ENCODE peak calls at places on chromosomes 7 and 10, in eight cellular contexts. I, Z, G, N, E, A, K and L are unnamed samples.

GRCh38 chr10:32271617-32272016 is 75.3 kb downstream of the EPC1 start:
- DNase-seq in K (peak; percentile 64), I (no peak), E (no peak), Z (no peak), A (no peak), N (no peak), G (no peak), L (no peak)

GRCh38 chr10:52334595-52334994 is 20.5 kb downstream of the DKK1 start:
- DNase-seq in N (no peak), A (no peak), I (no peak), K (peak; percentile 31), E (no peak), Z (no peak), G (no peak), L (no peak)

GRCh38 chr10:102673961-102674511 is 29.8 kb downstream of the TRIM8 start:
- DNase-seq in E (peak; percentile 83), Z (peak; percentile 89), I (peak; percentile 88), N (peak; percentile 51), K (peak; percentile 75), G (peak; percentile 58), A (peak; percentile 52), L (no peak)

GRCh38 chr7:131327049-131327625 is 539 bp upstream of the MKLN1 start:
- DNase-seq in I (no peak), A (peak; percentile 29), E (peak; percentile 41), K (peak; percentile 79), G (no peak), N (no peak), Z (no peak), L (peak; percentile 49)

GRCh38 chr7:3897430-3898385 is 596.7 kb downstream of the SDK1 start:
- DNase-seq in K (peak; percentile 62), G (no peak), E (no peak), Z (peak; percentile 66), A (peak; percentile 34), I (peak; percentile 55), N (no peak), L (peak; percentile 78)

GRCh38 chr7:91850455-91850854 is 30.0 kb downstream of the MTERF1 start:
- DNase-seq in Z (no peak), N (no peak), A (no peak), K (peak; percentile 28), I (no peak), G (no peak), E (no peak), L (no peak)

GRCh38 chr10:97010695-97011206 is 175.0 kb downstream of the SLIT1 start:
- DNase-seq in G (no peak), K (no peak), I (no peak), E (no peak), N (no peak), A (no peak), Z (no peak), L (no peak)

GRCh38 chr10:50600286-50600685 is 23.5 kb downstream of the SGMS1 start:
- DNase-seq in I (no peak), G (no peak), N (no peak), E (no peak), K (no peak), Z (no peak), A (no peak), L (no peak)

GRCh38 chr7:98771519-98772241 is 98.1 kb downstream of the TMEM130 start:
- DNase-seq in Z (no peak), G (no peak), K (peak; percentile 78), A (no peak), I (no peak), N (no peak), E (peak; percentile 73), L (peak; percentile 45)

GRCh38 chr10:1673568-1674345 is 63.6 kb downstream of the ADARB2 start:
- DNase-seq in I (no peak), G (no peak), N (no peak), E (no peak), K (no peak), A (no peak), Z (no peak), L (no peak)

GRCh38 chr7:44145419-44145968 is 4.4 kb upstream of the MYL7 start:
- DNase-seq in Z (peak; percentile 49), G (peak; percentile 29), N (no peak), K (no peak), I (peak; percentile 68), A (peak; percentile 24), E (peak; percentile 27), L (no peak)

GRCh38 chr10:53840668-53841067 is 960.4 kb downstream of the PCDH15 start:
- DNase-seq in G (no peak), N (no peak), A (no peak), K (no peak), E (no peak), I (no peak), Z (no peak), L (no peak)

GRCh38 chr7:28405662-28406061 is 6.7 kb upstream of the CREB5 start:
- DNase-seq in G (no peak), A (no peak), Z (no peak), E (no peak), K (peak; percentile 97), N (no peak), I (no peak), L (no peak)

GRCh38 chr10:9869185-9869584 is 1148.5 kb upstream of the CELF2 start:
- DNase-seq in E (no peak), K (no peak), G (no peak), I (no peak), Z (no peak), N (no peak), A (no peak), L (no peak)

GRCh38 chr7:4136036-4136435 is 546.1 kb upstream of the FOXK1 start:
- DNase-seq in E (no peak), I (no peak), G (peak; percentile 41), K (no peak), N (no peak), Z (no peak), A (no peak), L (no peak)

GRCh38 chr10:71769279-71769823 is 4.0 kb downstream of the VSIR start:
- DNase-seq in K (peak; percentile 31), A (no peak), I (peak; percentile 65), E (no peak), N (no peak), G (no peak), Z (no peak), L (no peak)

GRCh38 chr7:157405914-157406810 is 69.4 kb downstream of the DNAJB6 start:
- DNase-seq in K (no peak), I (peak; percentile 42), N (no peak), G (no peak), A (no peak), E (no peak), Z (no peak), L (no peak)

GRCh38 chr7:134708692-134709091 is 62.0 kb downstream of the BPGM start:
- DNase-seq in K (no peak), I (no peak), G (no peak), A (no peak), Z (no peak), N (no peak), E (no peak), L (no peak)

GRCh38 chr10:128001346-128001745 is 94.4 kb downstream of the PTPRE start:
- DNase-seq in Z (no peak), E (no peak), G (no peak), K (no peak), N (no peak), A (no peak), I (no peak), L (no peak)

GRCh38 chr7:38628630-38629385 is 2.4 kb downstream of the AMPH start:
- DNase-seq in G (no peak), I (no peak), Z (no peak), K (peak; percentile 82), A (no peak), E (no peak), N (no peak), L (no peak)

DNA sequence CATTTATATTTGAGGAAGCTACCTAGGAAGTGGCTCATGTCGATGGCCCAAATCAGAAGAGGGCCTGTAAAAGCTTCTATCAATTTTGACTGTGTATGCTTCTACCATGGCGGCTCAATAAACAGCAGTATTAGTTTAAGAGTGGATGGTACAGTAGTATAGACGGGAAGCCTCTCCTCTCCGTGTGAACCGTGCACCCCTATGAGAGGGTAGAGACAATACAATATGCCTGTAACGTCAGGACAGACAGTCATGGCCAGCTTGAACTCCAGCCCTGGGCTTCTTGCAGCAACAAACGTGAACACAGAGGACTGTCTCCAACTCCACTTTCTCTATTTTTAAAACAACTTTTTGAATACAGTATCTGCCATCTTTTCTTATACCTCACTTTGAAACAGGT is 7.7 kb downstream of the IKZF1 start:
- DNase-seq in K (no peak), I (no peak), A (no peak), G (no peak), N (no peak), E (no peak), Z (peak; percentile 55), L (peak; percentile 75)
- H3K27ac ChIP-seq in K (no peak overlapping the region), I (peak overlapping the region; percentile 86), A (peak overlapping the region; percentile 84), G (no peak overlapping the region), N (no peak overlapping the region), E (no peak overlapping the region), Z (peak overlapping the region; percentile 96), L (peak overlapping the region; percentile 94)

GRCh38 chr7:108204281-108204796 is 74.2 kb upstream of the LAMB4 start:
- DNase-seq in K (no peak), G (no peak), N (no peak), E (no peak), A (no peak), I (no peak), Z (no peak), L (no peak)
- H3K4me1 ChIP-seq in K (no peaks in the 10 kb centered on the region), G (no peaks in the 10 kb centered on the region), N (no peaks in the 10 kb centered on the region), E (no peaks in the 10 kb centered on the region), A (no peaks in the 10 kb centered on the region), I (no peaks in the 10 kb centered on the region), Z (no peaks in the 10 kb centered on the region), L (no peaks in the 10 kb centered on the region)

DNA sequence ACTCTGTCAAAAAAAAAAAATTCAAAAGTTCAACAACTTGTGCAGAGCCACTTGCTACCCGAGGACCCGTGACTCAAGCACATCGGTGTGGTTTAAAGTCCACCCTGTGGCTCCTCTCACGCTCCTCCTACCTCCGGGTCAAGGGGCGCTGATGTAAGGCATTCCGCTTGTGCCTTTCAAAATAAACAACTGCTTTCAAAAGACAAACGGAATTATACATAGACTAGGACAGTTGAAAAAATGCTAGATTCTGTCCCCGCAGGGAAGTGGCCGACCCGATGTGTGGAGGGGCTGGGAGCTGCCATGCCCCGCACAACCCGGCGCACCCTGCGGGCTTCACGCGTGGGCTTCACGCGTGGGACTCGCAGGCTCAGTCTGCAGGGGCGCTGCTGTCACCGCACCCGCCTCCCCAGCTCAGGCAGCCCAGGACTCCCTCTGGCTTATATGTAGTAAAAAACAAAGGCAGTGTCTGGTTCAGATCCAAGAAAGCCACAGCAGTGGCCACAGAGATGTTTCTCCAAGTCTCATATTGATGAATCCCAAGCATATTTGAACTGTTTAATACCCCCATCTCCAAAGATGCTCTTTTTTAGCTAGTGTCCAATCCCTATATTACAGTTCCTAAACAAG is 239.7 kb upstream of the INHBA start:
- DNase-seq in A (no peak), E (no peak), Z (no peak), I (no peak), G (peak; percentile 54), N (peak; percentile 80), K (peak; percentile 90), L (no peak)
- H3K4me3 ChIP-seq in A (peak overlapping the region; percentile 62), E (no peak overlapping the region), Z (no peak overlapping the region), I (no peak overlapping the region), G (peak overlapping the region; percentile 20), N (peak overlapping the region; percentile 65), K (peak overlapping the region; percentile 23), L (no peak overlapping the region)

DNA sequence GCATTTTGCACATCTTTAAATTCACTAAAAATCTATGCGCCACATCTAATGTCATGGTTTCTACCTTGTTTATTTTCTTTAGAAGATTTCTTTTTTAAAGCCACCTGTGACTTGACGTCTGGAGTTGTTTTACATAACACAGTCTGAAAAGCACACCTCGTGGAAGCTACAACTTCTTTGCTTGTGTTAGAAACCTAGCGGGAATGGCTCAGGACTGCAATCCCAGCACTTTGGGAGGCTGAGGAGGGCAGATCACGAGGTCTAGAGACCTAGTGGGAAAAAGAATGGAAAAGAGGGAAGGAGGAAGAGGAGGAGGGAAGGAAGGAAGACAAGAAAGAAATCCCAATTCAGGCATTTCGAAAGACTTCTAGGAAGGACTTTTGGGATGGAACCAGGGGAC is 146.4 kb upstream of the CELF2 start:
- DNase-seq in A (no peak), Z (no peak), N (no peak), E (no peak), G (no peak), K (no peak), I (no peak), L (no peak)
- H3K27ac ChIP-seq in A (peak overlapping the region; percentile 78), Z (no peak overlapping the region), N (no peak overlapping the region), E (peak overlapping the region; percentile 79), G (no peak overlapping the region), K (peak overlapping the region; percentile 45), I (no peak overlapping the region), L (no peak overlapping the region)